ENCODE peak calls at places on chromosomes 11 and 22, in four cellular contexts. U, N, C and X are unnamed samples.

GRCh38 chr11:108697872-108698473 is 33.1 kb downstream of the DDX10 start:
- DNase-seq in C (peak; percentile 26), U (peak; percentile 54), N (no peak), X (peak; percentile 49)

GRCh38 chr22:23034621-23035556 is 35.4 kb upstream of the GNAZ start:
- DNase-seq in C (peak; percentile 79), U (no peak), N (no peak), X (no peak)

GRCh38 chr11:105265859-105266258 is 126.3 kb upstream of the CARD18 start:
- DNase-seq in C (no peak), U (no peak), N (no peak), X (no peak)

GRCh38 chr11:18522388-18522787 is 4.4 kb downstream of the TSG101 start:
- DNase-seq in C (peak; percentile 11), U (peak; percentile 20), N (no peak), X (no peak)

GRCh38 chr11:44607324-44607962 is 42.0 kb downstream of the CD82 start:
- DNase-seq in N (no peak), U (no peak), C (peak; percentile 31), X (no peak)

GRCh38 chr11:94877446-94878200 is 95.7 kb downstream of the CWC15 start:
- DNase-seq in U (no peak), C (no peak), N (no peak), X (no peak)

GRCh38 chr22:38712496-38713207 is 6.9 kb downstream of the GTPBP1 start:
- DNase-seq in C (no peak), U (no peak), N (no peak), X (no peak)

GRCh38 chr11:125872138-125872491 is 15.4 kb upstream of the HYLS1 start:
- DNase-seq in N (no peak), U (no peak), C (no peak), X (no peak)

GRCh38 chr11:88174627-88175003 is 628 bp downstream of the RAB38 start:
- DNase-seq in U (no peak), C (no peak), N (peak; percentile 5), X (no peak)

GRCh38 chr22:32233091-32233490 is 22.1 kb downstream of the SLC5A4 start:
- DNase-seq in N (no peak), U (no peak), C (no peak), X (no peak)

GRCh38 chr11:106917973-106918372 is 100.3 kb downstream of the GUCY1A2 start:
- DNase-seq in U (peak; percentile 1), C (peak; percentile 44), N (peak; percentile 15), X (no peak)

GRCh38 chr11:28793282-28793738 is 685.1 kb downstream of the METTL15 start:
- DNase-seq in C (no peak), N (no peak), U (no peak), X (no peak)

GRCh38 chr22:45639747-45640102 is 31.9 kb upstream of the ATXN10 start:
- DNase-seq in N (no peak), U (no peak), C (no peak), X (no peak)

GRCh38 chr11:10858505-10859360 is 880 bp upstream of the ZBED5 start:
- DNase-seq in U (peak; percentile 50), N (no peak), C (peak; percentile 33), X (peak; percentile 11)

GRCh38 chr11:108561535-108561991 is 32.0 kb downstream of the EXPH5 start:
- DNase-seq in N (no peak), U (no peak), C (no peak), X (no peak)

GRCh38 chr11:9741260-9741659 is 77.4 kb downstream of the SWAP70 start:
- DNase-seq in N (no peak), U (no peak), C (no peak), X (no peak)

GRCh38 chr11:12642040-12642439 is 32.2 kb upstream of the TEAD1 start:
- DNase-seq in U (peak; percentile 57), N (no peak), C (no peak), X (no peak)

GRCh38 chr11:82927264-82927880 is 25.8 kb downstream of the DDIAS start:
- DNase-seq in C (peak; percentile 52), U (peak; percentile 43), N (no peak), X (no peak)

DNA sequence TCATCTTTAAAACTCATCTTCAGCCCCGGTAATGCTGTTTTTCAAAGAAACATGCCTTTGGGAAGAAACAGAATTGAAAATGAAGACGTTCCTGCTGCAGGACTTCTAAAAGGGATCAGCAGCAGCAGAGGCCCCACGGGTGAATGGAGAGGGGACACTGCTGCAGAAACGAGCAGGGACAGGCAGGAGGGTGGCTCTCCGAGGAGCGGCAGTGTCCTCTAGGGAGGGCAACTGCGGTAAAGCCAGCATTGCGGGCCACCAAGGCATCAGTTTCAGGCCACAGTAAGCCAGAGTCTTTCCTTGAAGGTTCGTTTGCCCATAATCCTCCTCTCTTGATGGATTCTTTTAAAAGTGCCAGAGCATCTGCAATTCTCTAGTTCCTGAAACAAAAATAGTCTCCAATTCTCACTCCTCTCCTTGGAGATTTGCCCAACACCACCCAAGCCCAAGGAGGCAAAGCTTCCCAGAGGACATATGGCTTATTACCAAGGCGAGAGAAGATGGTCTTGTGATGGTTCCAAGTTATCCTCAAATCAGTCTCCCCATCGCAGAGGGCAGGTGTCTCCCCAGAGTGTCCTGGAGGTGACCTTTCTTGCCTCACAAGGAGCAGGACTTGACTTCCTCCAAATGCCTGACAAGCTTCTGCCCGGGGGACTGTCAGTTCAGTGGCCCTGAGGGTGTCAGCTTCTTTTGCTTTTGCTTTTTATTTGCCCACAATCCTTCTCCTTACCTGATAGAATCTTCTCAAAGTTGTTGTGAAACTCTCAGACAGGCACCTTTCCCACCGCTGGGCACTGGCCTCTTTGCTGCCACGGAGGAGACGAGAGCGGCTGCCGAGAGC is 341.1 kb upstream of the B3GAT1 start:
- DNase-seq in N (no peak), U (no peak), C (no peak), X (no peak)
- TF ChIP-seq GABPA in N (no peak), U (no peak), C (no peak), X (no peak)

GRCh38 chr11:63915961-63916836 is 765 bp downstream of the RCOR2 start:
- DNase-seq in N (no peak), U (peak; percentile 53), C (peak; percentile 78), X (no peak)

GRCh38 chr11:63918576-63919171 is 1.7 kb upstream of the RCOR2 start:
- DNase-seq in N (no peak), C (peak; percentile 31), U (no peak), X (no peak)

GRCh38 chr11:63916837-63917684 is at the start of gene RCOR2:
- DNase-seq in N (no peak), C (peak; percentile 92), U (peak; percentile 70), X (no peak)

GRCh38 chr11:63919267-63920125 is 2.5 kb upstream of the RCOR2 start:
- DNase-seq in U (peak; percentile 76), N (peak; percentile 96), C (peak; percentile 79), X (no peak)

GRCh38 chr11:63917685-63918523 is 940 bp upstream of the RCOR2 start:
- DNase-seq in C (peak; percentile 79), U (peak; percentile 43), N (no peak), X (no peak)
- TF ChIP-seq HDAC6 in C (no peak), U (no peak), N (no peak), X (no peak)

DNA sequence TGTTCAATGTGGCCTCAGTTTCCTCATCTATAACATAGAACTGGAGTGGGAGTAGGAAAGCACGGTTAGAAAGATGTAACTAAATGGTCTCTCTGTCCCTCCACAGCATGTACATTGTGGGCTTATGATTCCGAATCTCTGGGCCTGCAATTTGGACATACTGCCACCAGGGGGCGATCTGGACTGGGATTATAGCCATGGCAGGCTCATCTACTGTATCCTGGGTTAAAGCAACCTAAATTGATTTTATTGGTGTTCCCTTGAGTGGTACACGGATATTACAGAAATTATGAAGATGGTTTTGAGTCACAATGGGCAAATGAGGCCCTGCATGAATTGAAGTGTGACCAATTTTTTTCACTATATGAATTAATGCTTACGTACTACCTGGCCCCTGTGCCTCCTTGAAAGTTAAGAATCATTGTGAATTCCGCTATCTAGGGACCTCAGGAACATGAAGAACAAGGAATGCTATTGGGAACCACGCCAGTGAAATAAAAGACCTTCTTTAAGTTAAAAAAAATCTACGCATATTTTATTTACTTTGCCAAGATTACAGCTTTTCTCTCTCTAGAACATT is 32.9 kb downstream of the TST start:
- DNase-seq in C (peak; percentile 58), U (no peak), N (no peak), X (no peak)
- TF ChIP-seq GABPA in C (no peak), U (no peak), N (no peak), X (no peak)

GRCh38 chr11:113540416-113541330 is 65.5 kb upstream of the DRD2 start:
- DNase-seq in U (no peak), N (peak; percentile 39), C (no peak), X (no peak)
- TF ChIP-seq HDAC6 in U (no peak), N (no peak), C (no peak), X (no peak)